ENCODE peak calls at places on chromosome 17, in nine cellular contexts. I is NCI-H1105, L is anterior cingulate cortex, Z is breast epithelium, W is hepatic stellate cell, P is NCI-H1694, N is T-helper 1 cell, J is RWPE1, E is heart right ventricle. O is an unnamed sample.

GRCh38 chr17:79831367-79832210 is 7.7 kb downstream of the CBX4 start:
- DNase-seq in I (no peak), L (peak), Z (no peak), W (no peak), P (no peak), N (no peak), J (no peak), E (peak), O (no peak)

GRCh38 chr17:77177002-77177401 is 36.2 kb downstream of the SEC14L1 start:
- DNase-seq in I (no peak), L (no peak), Z (no peak), W (no peak), P (no peak), N (no peak), J (no peak), E (no peak), O (no peak)

GRCh38 chr17:38464723-38465419 is 36.6 kb downstream of the ARHGAP23 start:
- DNase-seq in I (peak), L (peak), Z (peak), W (peak), P (peak), N (no peak), J (peak), E (peak), O (no peak)

GRCh38 chr17:5055543-5055942 is 20.3 kb upstream of the SLC52A1 start:
- DNase-seq in I (no peak), L (no peak), Z (no peak), W (no peak), P (no peak), N (no peak), J (no peak), E (no peak), O (no peak)

GRCh38 chr17:82291582-82292250 is 18.2 kb upstream of the CSNK1D start:
- DNase-seq in I (no peak), L (no peak), Z (no peak), W (no peak), P (no peak), N (no peak), J (no peak), E (no peak), O (no peak)

GRCh38 chr17:40122466-40122943 is 734 bp downstream of the MSL1 start:
- DNase-seq in I (no peak), L (no peak), Z (no peak), W (peak), P (no peak), N (peak), J (no peak), E (peak), O (peak)

GRCh38 chr17:49165143-49165542 is 32.6 kb downstream of the B4GALNT2 start:
- DNase-seq in I (no peak), L (no peak), Z (no peak), W (no peak), P (no peak), N (no peak), J (no peak), E (no peak), O (no peak)

GRCh38 chr17:15973016-15973415 is 26.5 kb downstream of the ZSWIM7 start:
- DNase-seq in I (no peak), L (no peak), Z (no peak), W (no peak), P (no peak), N (no peak), J (no peak), E (no peak), O (no peak)

GRCh38 chr17:82804442-82805191 is 35.2 kb downstream of the ZNF750 start:
- DNase-seq in I (no peak), L (no peak), Z (peak), W (no peak), P (no peak), N (no peak), J (no peak), E (peak), O (no peak)

GRCh38 chr17:29977836-29978235 is 36.4 kb downstream of the EFCAB5 start:
- DNase-seq in I (no peak), L (no peak), Z (no peak), W (peak), P (peak), N (no peak), J (no peak), E (no peak), O (no peak)

GRCh38 chr17:76528528-76529223 is 8.8 kb downstream of the CYGB start:
- DNase-seq in I (no peak), L (no peak), Z (no peak), W (no peak), P (no peak), N (no peak), J (no peak), E (peak), O (no peak)

GRCh38 chr17:57456622-57457021 is 200.3 kb downstream of the MSI2 start:
- DNase-seq in I (no peak), L (no peak), Z (no peak), W (no peak), P (no peak), N (no peak), J (no peak), E (no peak), O (no peak)

GRCh38 chr17:20300399-20301037 is 166.8 kb downstream of the LGALS9B start:
- DNase-seq in I (no peak), L (no peak), Z (no peak), W (peak), P (no peak), N (no peak), J (no peak), E (no peak), O (no peak)

GRCh38 chr17:57295526-57296023 is 39.3 kb downstream of the MSI2 start:
- DNase-seq in I (no peak), L (no peak), Z (no peak), W (no peak), P (no peak), N (no peak), J (no peak), E (no peak), O (no peak)

GRCh38 chr17:73969956-73970355 is 233.5 kb upstream of the RPL38 start:
- DNase-seq in I (no peak), L (no peak), Z (no peak), W (no peak), P (no peak), N (no peak), J (peak), E (no peak), O (no peak)

GRCh38 chr17:56203430-56203829 is 50.2 kb downstream of the ANKFN1 start:
- DNase-seq in I (no peak), L (no peak), Z (no peak), W (no peak), P (no peak), N (no peak), J (peak), E (no peak), O (no peak)